ENCODE peak calls at places on chromosomes 2 and 18, in five cellular contexts. One of them, this sample, is unnamed.

GRCh38 chr2:26193578-26194231 is 20.8 kb downstream of the GAREM2 start:
- DNase-seq in transverse colon: no peak
- DNase-seq in A549: no peak
- DNase-seq in fibroblast of pulmonary artery: no peak
- DNase-seq in thyroid gland: no peak
- DNase-seq in this sample: no peak

GRCh38 chr2:172086349-172087190 is 1.3 kb downstream of the DLX1 start:
- DNase-seq in transverse colon: peak
- DNase-seq in A549: no peak
- DNase-seq in fibroblast of pulmonary artery: no peak
- DNase-seq in thyroid gland: no peak
- DNase-seq in this sample: no peak

GRCh38 chr2:238644095-238645081 is 203.5 kb upstream of the TWIST2 start:
- DNase-seq in transverse colon: no peak
- DNase-seq in A549: peak
- DNase-seq in fibroblast of pulmonary artery: peak
- DNase-seq in thyroid gland: no peak
- DNase-seq in this sample: peak

GRCh38 chr2:128787616-128788015 is 468.9 kb upstream of the HS6ST1 start:
- DNase-seq in transverse colon: no peak
- DNase-seq in A549: no peak
- DNase-seq in fibroblast of pulmonary artery: no peak
- DNase-seq in thyroid gland: no peak
- DNase-seq in this sample: no peak

GRCh38 chr18:61329398-61329797 is 3.8 kb upstream of the CDH20 start:
- DNase-seq in transverse colon: no peak
- DNase-seq in A549: no peak
- DNase-seq in fibroblast of pulmonary artery: no peak
- DNase-seq in thyroid gland: no peak
- DNase-seq in this sample: no peak

GRCh38 chr2:242044206-242044590 is 174.7 kb downstream of the RTP5 start:
- DNase-seq in transverse colon: no peak
- DNase-seq in A549: no peak
- DNase-seq in fibroblast of pulmonary artery: no peak
- DNase-seq in thyroid gland: no peak
- DNase-seq in this sample: no peak

GRCh38 chr2:59385971-59386370 is 1144.8 kb upstream of the FANCL start:
- DNase-seq in transverse colon: no peak
- DNase-seq in A549: no peak
- DNase-seq in fibroblast of pulmonary artery: no peak
- DNase-seq in thyroid gland: no peak
- DNase-seq in this sample: no peak

GRCh38 chr2:119645173-119645846 is 33.7 kb upstream of the TMEM177 start:
- DNase-seq in transverse colon: no peak
- DNase-seq in A549: no peak
- DNase-seq in fibroblast of pulmonary artery: peak
- DNase-seq in thyroid gland: no peak
- DNase-seq in this sample: no peak

GRCh38 chr2:29528891-29529520 is 392.4 kb downstream of the ALK start:
- DNase-seq in transverse colon: peak
- DNase-seq in A549: no peak
- DNase-seq in fibroblast of pulmonary artery: peak
- DNase-seq in thyroid gland: no peak
- DNase-seq in this sample: no peak

GRCh38 chr2:128324897-128325410 is 6.3 kb upstream of the HS6ST1 start:
- DNase-seq in transverse colon: no peak
- DNase-seq in A549: no peak
- DNase-seq in fibroblast of pulmonary artery: no peak
- DNase-seq in thyroid gland: no peak
- DNase-seq in this sample: no peak

GRCh38 chr2:147214900-147215299 is 629.9 kb upstream of the ACVR2A start:
- DNase-seq in transverse colon: no peak
- DNase-seq in A549: no peak
- DNase-seq in fibroblast of pulmonary artery: no peak
- DNase-seq in thyroid gland: no peak
- DNase-seq in this sample: no peak

GRCh38 chr2:43212931-43213330 is 13.5 kb downstream of the ZFP36L2 start:
- DNase-seq in transverse colon: no peak
- DNase-seq in A549: no peak
- DNase-seq in fibroblast of pulmonary artery: no peak
- DNase-seq in thyroid gland: peak
- DNase-seq in this sample: no peak

GRCh38 chr2:118291481-118291880 is 203.2 kb downstream of the INSIG2 start:
- DNase-seq in transverse colon: no peak
- DNase-seq in A549: no peak
- DNase-seq in fibroblast of pulmonary artery: no peak
- DNase-seq in thyroid gland: no peak
- DNase-seq in this sample: no peak

GRCh38 chr18:75422341-75422910 is 5.1 kb downstream of the SMIM21 start:
- DNase-seq in transverse colon: no peak
- DNase-seq in A549: no peak
- DNase-seq in fibroblast of pulmonary artery: peak
- DNase-seq in thyroid gland: no peak
- DNase-seq in this sample: no peak

GRCh38 chr18:74249181-74249968 is 42.4 kb downstream of the CYB5A start:
- DNase-seq in transverse colon: no peak
- DNase-seq in A549: peak
- DNase-seq in fibroblast of pulmonary artery: peak
- DNase-seq in thyroid gland: no peak
- DNase-seq in this sample: no peak

GRCh38 chr2:135743860-135744259 is 2.2 kb downstream of the UBXN4 start:
- DNase-seq in transverse colon: no peak
- DNase-seq in A549: no peak
- DNase-seq in fibroblast of pulmonary artery: no peak
- DNase-seq in thyroid gland: no peak
- DNase-seq in this sample: no peak

GRCh38 chr2:12762337-12762736 is 45.6 kb downstream of the TRIB2 start:
- DNase-seq in transverse colon: no peak
- DNase-seq in A549: no peak
- DNase-seq in fibroblast of pulmonary artery: no peak
- DNase-seq in thyroid gland: no peak
- DNase-seq in this sample: no peak
- TF ChIP-seq CTCF in transverse colon: no peak
- TF ChIP-seq CTCF in A549: no peak
- TF ChIP-seq CTCF in fibroblast of pulmonary artery: no peak
- TF ChIP-seq CTCF in thyroid gland: no peak
- TF ChIP-seq CTCF in this sample: no peak

GRCh38 chr2:15563227-15564100 is 2.3 kb upstream of the NBAS start:
- DNase-seq in transverse colon: no peak
- DNase-seq in A549: no peak
- DNase-seq in fibroblast of pulmonary artery: no peak
- DNase-seq in thyroid gland: no peak
- DNase-seq in this sample: no peak

GRCh38 chr2:15560988-15561573 is at the start of gene NBAS:
- DNase-seq in transverse colon: peak
- DNase-seq in A549: peak
- DNase-seq in fibroblast of pulmonary artery: peak
- DNase-seq in thyroid gland: peak
- DNase-seq in this sample: peak

GRCh38 chr2:15560404-15560987 is 638 bp downstream of the NBAS start:
- DNase-seq in transverse colon: no peak
- DNase-seq in A549: peak
- DNase-seq in fibroblast of pulmonary artery: peak
- DNase-seq in thyroid gland: peak
- DNase-seq in this sample: no peak

GRCh38 chr2:15561574-15562344 is 625 bp upstream of the NBAS start:
- DNase-seq in transverse colon: peak
- DNase-seq in A549: peak
- DNase-seq in fibroblast of pulmonary artery: peak
- DNase-seq in thyroid gland: peak
- DNase-seq in this sample: no peak

DNA sequence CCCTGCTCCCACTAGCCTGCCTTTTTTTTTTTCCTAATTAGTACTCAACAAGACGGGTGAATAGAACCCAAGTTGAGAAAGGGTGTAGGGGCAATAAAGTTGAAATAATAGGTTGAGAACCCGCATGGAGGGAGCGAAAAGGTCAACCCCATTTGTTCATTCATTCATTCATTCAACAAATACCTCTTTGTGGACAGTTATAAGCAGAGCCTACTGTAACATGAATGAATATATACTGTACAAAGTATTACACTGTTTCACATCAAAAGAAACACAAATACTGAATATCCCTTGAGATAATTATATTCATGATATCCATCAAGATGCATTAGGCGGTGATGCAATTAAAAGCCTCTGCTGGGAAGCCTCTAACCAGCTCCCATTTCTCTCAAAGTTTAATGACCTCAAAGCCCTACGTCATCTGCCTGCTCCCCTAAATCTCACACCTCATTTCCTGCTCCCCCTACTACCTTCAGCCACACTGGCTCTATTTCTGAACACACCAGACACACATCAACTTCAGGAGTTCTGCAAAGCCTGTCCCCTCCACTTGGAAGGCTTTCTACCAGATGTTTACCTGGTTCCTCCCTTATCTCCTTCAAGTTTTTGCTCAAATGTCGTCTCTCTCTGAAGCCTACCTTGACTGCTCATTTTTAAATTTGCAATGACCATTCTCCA is 1.4 kb upstream of the NBAS start:
- DNase-seq in transverse colon: no peak
- DNase-seq in A549: no peak
- DNase-seq in fibroblast of pulmonary artery: no peak
- DNase-seq in thyroid gland: no peak
- DNase-seq in this sample: no peak
- H3K4me3 ChIP-seq in transverse colon: peak
- H3K4me3 ChIP-seq in A549: no peak
- H3K4me3 ChIP-seq in fibroblast of pulmonary artery: no peak
- H3K4me3 ChIP-seq in thyroid gland: no peak
- H3K4me3 ChIP-seq in this sample: no peak

DNA sequence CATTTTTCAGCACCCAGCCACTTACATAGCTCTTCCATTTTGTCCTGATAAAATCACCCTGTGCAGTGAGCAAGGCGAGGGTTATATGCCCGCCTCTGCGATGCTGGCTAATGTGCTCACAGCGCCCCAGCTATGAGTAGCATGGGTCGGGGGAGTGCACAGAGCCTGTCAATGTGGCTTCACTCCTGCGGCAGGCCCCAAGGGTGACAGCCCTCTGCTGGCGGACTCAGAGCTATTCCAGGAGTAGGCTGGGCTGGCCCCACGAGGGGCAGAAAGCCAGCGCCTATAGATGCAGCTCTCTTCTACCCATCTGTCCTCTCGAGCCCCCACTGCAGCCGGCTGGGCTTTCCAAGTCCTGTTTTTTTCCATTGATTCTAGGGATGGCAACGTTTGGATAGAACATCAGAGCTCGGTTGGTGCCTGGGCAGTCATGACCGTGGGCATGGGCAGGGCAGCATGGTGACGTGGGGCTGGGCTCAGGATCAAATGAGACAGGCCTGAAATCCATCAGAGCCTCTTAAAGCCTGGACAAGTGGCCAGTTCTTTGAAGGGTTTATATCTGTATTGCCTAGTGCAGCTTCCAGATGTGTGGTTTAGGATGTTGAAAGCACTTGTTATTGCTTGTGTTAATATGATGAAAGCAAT is 134.7 kb downstream of the MCFD2 start:
- DNase-seq in transverse colon: peak
- DNase-seq in A549: no peak
- DNase-seq in fibroblast of pulmonary artery: peak
- DNase-seq in thyroid gland: no peak
- DNase-seq in this sample: no peak
- TF ChIP-seq CTCF in transverse colon: no peak
- TF ChIP-seq CTCF in A549: no peak
- TF ChIP-seq CTCF in fibroblast of pulmonary artery: peak
- TF ChIP-seq CTCF in thyroid gland: no peak
- TF ChIP-seq CTCF in this sample: peak

GRCh38 chr2:200609027-200609614 is 23.3 kb downstream of the AOX1 start:
- DNase-seq in transverse colon: no peak
- DNase-seq in A549: peak
- DNase-seq in fibroblast of pulmonary artery: peak
- DNase-seq in thyroid gland: no peak
- DNase-seq in this sample: no peak
- H3K4me3 ChIP-seq in transverse colon: no peak
- H3K4me3 ChIP-seq in A549: no peak
- H3K4me3 ChIP-seq in fibroblast of pulmonary artery: no peak
- H3K4me3 ChIP-seq in thyroid gland: no peak
- H3K4me3 ChIP-seq in this sample: no peak

DNA sequence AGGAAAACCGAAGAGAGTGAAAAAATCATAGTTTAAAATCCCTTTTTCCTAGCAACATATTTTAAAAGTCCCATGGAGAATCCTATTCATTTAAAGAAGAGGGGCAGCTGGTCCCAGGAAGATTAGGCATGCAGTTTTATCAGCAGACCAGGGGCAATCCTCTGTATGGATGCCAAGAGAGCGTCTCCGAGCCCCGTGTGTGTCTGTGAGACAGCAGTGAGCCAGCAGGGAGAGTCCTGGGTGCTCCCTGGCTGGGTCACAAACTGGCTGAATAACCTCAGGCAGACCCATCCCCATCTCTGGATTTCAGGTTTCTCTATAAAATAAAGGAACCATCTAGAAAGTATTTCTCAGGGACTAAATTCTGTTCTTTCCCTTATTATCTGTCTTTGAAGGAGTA is 128.2 kb upstream of the RIOK3 start:
- DNase-seq in transverse colon: no peak
- DNase-seq in A549: no peak
- DNase-seq in fibroblast of pulmonary artery: no peak
- DNase-seq in thyroid gland: no peak
- DNase-seq in this sample: no peak
- TF ChIP-seq CTCF in transverse colon: no peak
- TF ChIP-seq CTCF in A549: no peak
- TF ChIP-seq CTCF in fibroblast of pulmonary artery: no peak
- TF ChIP-seq CTCF in thyroid gland: no peak
- TF ChIP-seq CTCF in this sample: no peak

DNA sequence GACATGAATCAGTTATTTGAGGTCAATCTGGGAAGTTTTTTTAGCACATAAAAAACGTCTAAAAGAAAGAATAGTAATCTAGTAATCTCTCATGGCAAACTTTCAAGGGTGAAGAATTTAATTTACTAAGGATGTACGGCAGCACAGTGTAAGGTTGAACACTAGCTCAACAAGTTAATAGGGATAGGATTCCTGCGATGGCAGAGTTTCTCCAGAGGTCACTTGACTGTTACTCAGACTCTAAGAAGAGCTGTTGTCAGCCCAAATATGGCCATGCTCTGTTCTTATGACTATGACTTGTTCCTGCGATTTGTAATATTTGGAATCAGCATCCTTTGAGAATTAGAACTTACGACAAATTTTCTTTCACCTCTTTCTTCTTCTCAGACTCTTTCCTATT is 553.3 kb upstream of the TNP1 start:
- DNase-seq in transverse colon: no peak
- DNase-seq in A549: no peak
- DNase-seq in fibroblast of pulmonary artery: peak
- DNase-seq in thyroid gland: no peak
- DNase-seq in this sample: no peak
- H3K4me3 ChIP-seq in transverse colon: no peak
- H3K4me3 ChIP-seq in A549: no peak
- H3K4me3 ChIP-seq in fibroblast of pulmonary artery: no peak
- H3K4me3 ChIP-seq in thyroid gland: no peak
- H3K4me3 ChIP-seq in this sample: no peak